ENCODE peak calls at places on chromosome 21, in six cellular contexts. O is endothelial cell, W is coronary artery, Q is adrenal gland, C is HFFc6, A is dorsolateral prefrontal cortex. Z is an unnamed sample.

GRCh38 chr21:34129971-34130597 is 56.7 kb downstream of the MRPS6 start:
- DNase-seq in O (no peak), W (no peak), Q (no peak), C (peak), A (no peak), Z (no peak)

GRCh38 chr21:15224346-15225086 is 159.7 kb upstream of the NRIP1 start:
- DNase-seq in O (no peak), W (no peak), Q (no peak), C (peak), A (no peak), Z (no peak)

GRCh38 chr21:34639882-34640788 is 25.2 kb upstream of the RCAN1 start:
- DNase-seq in O (no peak), W (peak), Q (no peak), C (no peak), A (no peak), Z (no peak)

GRCh38 chr21:30232011-30232410 is 16.1 kb upstream of the CLDN8 start:
- DNase-seq in O (no peak), W (no peak), Q (no peak), C (no peak), A (no peak), Z (no peak)

GRCh38 chr21:46159390-46159789 is 4.0 kb upstream of the FTCD start:
- DNase-seq in O (no peak), W (peak), Q (peak), C (no peak), A (no peak), Z (no peak)

GRCh38 chr21:20040768-20041167 is 957.4 kb upstream of the NCAM2 start:
- DNase-seq in O (no peak), W (no peak), Q (no peak), C (no peak), A (no peak), Z (no peak)

GRCh38 chr21:34722684-34723300 is 54.0 kb downstream of the CLIC6 start:
- DNase-seq in O (peak), W (no peak), Q (no peak), C (no peak), A (no peak), Z (no peak)

GRCh38 chr21:16978309-16978895 is 534.4 kb upstream of the CXADR start:
- DNase-seq in O (no peak), W (no peak), Q (no peak), C (no peak), A (peak), Z (no peak)

GRCh38 chr21:21688877-21689276 is 690.7 kb downstream of the NCAM2 start:
- DNase-seq in O (peak), W (no peak), Q (peak), C (peak), A (no peak), Z (no peak)

GRCh38 chr21:28615276-28615675 is 377.4 kb downstream of the LTN1 start:
- DNase-seq in O (no peak), W (no peak), Q (no peak), C (peak), A (no peak), Z (no peak)

GRCh38 chr21:34965200-34966174 is 83.6 kb downstream of the RUNX1 start:
- DNase-seq in O (no peak), W (no peak), Q (no peak), C (peak), A (no peak), Z (no peak)

GRCh38 chr21:22965455-22966125 is 1967.4 kb downstream of the NCAM2 start:
- DNase-seq in O (no peak), W (no peak), Q (no peak), C (no peak), A (no peak), Z (no peak)

GRCh38 chr21:15908187-15908586 is 178.4 kb downstream of the USP25 start:
- DNase-seq in O (no peak), W (no peak), Q (no peak), C (no peak), A (no peak), Z (no peak)

GRCh38 chr21:39863111-39863510 is 4.1 kb upstream of the PCP4 start:
- DNase-seq in O (no peak), W (no peak), Q (no peak), C (no peak), A (no peak), Z (no peak)

GRCh38 chr21:29105218-29105617 is 25.2 kb upstream of the MAP3K7CL start:
- DNase-seq in O (no peak), W (no peak), Q (no peak), C (peak), A (no peak), Z (no peak)

GRCh38 chr21:22904385-22904784 is 1906.2 kb downstream of the NCAM2 start:
- DNase-seq in O (no peak), W (no peak), Q (no peak), C (no peak), A (no peak), Z (no peak)

GRCh38 chr21:29654855-29655254 is 284.9 kb downstream of the GRIK1 start:
- DNase-seq in O (no peak), W (no peak), Q (no peak), C (no peak), A (no peak), Z (no peak)

GRCh38 chr21:28579986-28580550 is 412.6 kb downstream of the LTN1 start:
- DNase-seq in O (no peak), W (no peak), Q (no peak), C (no peak), A (no peak), Z (no peak)

GRCh38 chr21:28516996-28517592 is 475.6 kb downstream of the LTN1 start:
- DNase-seq in O (peak), W (no peak), Q (peak), C (no peak), A (peak), Z (no peak)

GRCh38 chr21:16205527-16205926 is 475.7 kb downstream of the USP25 start:
- DNase-seq in O (no peak), W (no peak), Q (no peak), C (no peak), A (no peak), Z (no peak)

GRCh38 chr21:34732388-34732821 is 63.6 kb downstream of the CLIC6 start:
- DNase-seq in O (no peak), W (no peak), Q (no peak), C (peak), A (no peak), Z (no peak)

GRCh38 chr21:39542736-39543135 is 70.0 kb upstream of the B3GALT5 start:
- DNase-seq in O (no peak), W (no peak), Q (no peak), C (no peak), A (no peak), Z (no peak)

GRCh38 chr21:25369524-25370300 is 237.6 kb downstream of the MRPL39 start:
- DNase-seq in O (no peak), W (no peak), Q (no peak), C (peak), A (no peak), Z (no peak)

GRCh38 chr21:33948096-33948950 is 32.7 kb upstream of the ATP5PO start:
- DNase-seq in O (peak), W (no peak), Q (peak), C (peak), A (peak), Z (no peak)

GRCh38 chr21:35142036-35142825 is 93.1 kb upstream of the RUNX1 start:
- DNase-seq in O (no peak), W (no peak), Q (no peak), C (no peak), A (no peak), Z (no peak)

GRCh38 chr21:23936224-23936623 is 1671.1 kb downstream of the MRPL39 start:
- DNase-seq in O (no peak), W (no peak), Q (no peak), C (no peak), A (peak), Z (no peak)

GRCh38 chr21:46128106-46128982 is 27.0 kb downstream of the FTCD start:
- DNase-seq in O (no peak), W (no peak), Q (no peak), C (no peak), A (no peak), Z (no peak)

GRCh38 chr21:19458295-19458694 is 1054.7 kb upstream of the TMPRSS15 start:
- DNase-seq in O (no peak), W (no peak), Q (no peak), C (no peak), A (no peak), Z (no peak)

GRCh38 chr21:34885125-34885524 is 164.0 kb downstream of the RUNX1 start:
- DNase-seq in O (no peak), W (no peak), Q (no peak), C (no peak), A (no peak), Z (no peak)

GRCh38 chr21:17105972-17106371 is 406.9 kb upstream of the CXADR start:
- DNase-seq in O (no peak), W (no peak), Q (no peak), C (no peak), A (no peak), Z (no peak)

GRCh38 chr21:41726970-41727783 is 39.7 kb downstream of the RIPK4 start:
- DNase-seq in O (no peak), W (peak), Q (no peak), C (peak), A (no peak), Z (no peak)

GRCh38 chr21:33383056-33383888 is 19.9 kb upstream of the IFNGR2 start:
- DNase-seq in O (no peak), W (peak), Q (peak), C (peak), A (no peak), Z (no peak)

GRCh38 chr21:33478858-33479678 is 706 bp downstream of the TMEM50B start:
- DNase-seq in O (peak), W (peak), Q (peak), C (peak), A (no peak), Z (peak)

DNA sequence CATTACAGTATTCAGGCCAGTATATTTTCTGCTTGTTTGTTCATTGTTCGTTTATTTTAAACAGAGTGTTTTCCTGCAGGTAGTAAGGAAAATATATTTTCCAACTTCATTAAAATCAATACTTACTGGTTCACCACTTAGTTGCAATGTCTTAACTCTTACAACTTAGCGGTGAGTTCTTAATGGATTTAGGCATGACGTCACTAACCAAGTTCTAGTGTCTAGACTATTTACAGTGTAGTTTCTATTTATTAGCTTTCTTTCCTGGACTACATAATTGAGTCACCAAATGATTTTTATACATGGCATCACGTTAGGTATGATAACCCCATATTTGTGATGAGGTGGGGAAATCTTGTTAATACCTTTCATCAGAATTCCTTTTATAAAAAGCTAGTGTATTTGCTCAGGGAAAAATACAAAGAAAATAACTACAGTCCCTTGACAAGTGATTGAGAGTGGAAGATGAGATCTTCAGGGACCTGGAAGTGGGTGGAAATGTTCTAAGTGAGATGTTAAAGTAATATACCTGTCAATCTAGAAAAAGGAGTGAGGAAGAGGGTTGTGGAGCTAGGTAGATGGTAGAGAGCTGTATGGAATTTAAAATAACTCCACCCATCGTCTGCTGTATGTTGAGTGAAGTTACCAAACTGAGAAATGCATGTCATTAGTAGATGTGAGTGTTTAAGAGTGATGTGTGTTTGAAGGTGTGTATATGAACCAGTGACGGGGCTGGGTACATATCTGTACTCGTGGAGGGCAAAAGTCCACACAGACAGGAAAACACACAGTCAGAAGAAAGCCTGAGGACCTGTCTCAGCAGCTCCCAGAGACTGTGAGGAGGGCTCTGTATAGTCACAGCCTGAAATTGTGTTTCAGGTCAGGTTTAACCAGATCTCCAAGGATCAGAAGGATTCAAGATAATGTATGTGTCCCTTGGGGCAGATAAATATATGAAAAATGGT is 197.6 kb upstream of the ADAMTS5 start:
- DNase-seq in O (no peak), W (no peak), Q (no peak), C (no peak), A (no peak), Z (no peak)
- TF ChIP-seq CTCF in O (no peak), W (no peak), Q (no peak), C (no peak), A (no peak), Z (no peak)

GRCh38 chr21:26844258-26845065 is 747 bp downstream of the ADAMTS1 start:
- DNase-seq in O (peak), W (peak), Q (peak), C (peak), A (peak), Z (no peak)

GRCh38 chr21:26842976-26843911 is 2.0 kb downstream of the ADAMTS1 start:
- DNase-seq in O (peak), W (peak), Q (peak), C (peak), A (peak), Z (peak)

GRCh38 chr21:26845066-26845749 is at the start of gene ADAMTS1:
- DNase-seq in O (peak), W (peak), Q (peak), C (peak), A (peak), Z (peak)

GRCh38 chr21:26842300-26842699 is 2.9 kb downstream of the ADAMTS1 start:
- DNase-seq in O (no peak), W (no peak), Q (no peak), C (peak), A (no peak), Z (no peak)

DNA sequence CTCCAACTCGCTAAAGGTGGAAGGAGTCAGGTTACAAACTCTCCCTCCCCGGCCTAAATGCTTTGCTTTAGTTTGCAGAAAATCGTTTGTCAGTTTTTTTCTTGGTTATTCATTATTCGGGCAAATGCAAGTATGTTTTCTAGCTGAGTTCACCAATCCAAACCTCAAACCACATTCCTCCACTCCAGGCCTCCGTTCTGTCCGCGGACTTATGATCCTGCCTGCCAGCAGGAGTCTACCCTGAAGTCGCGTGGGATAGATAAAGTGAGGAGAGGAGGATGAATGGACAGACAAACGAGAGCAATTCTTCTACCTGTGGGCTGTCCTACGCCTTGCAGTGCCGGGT is 1.3 kb downstream of the ADAMTS1 start:
- DNase-seq in O (no peak), W (no peak), Q (no peak), C (peak), A (no peak), Z (no peak)
- TF ChIP-seq CTCF in O (no peak), W (no peak), Q (no peak), C (no peak), A (no peak), Z (no peak)

DNA sequence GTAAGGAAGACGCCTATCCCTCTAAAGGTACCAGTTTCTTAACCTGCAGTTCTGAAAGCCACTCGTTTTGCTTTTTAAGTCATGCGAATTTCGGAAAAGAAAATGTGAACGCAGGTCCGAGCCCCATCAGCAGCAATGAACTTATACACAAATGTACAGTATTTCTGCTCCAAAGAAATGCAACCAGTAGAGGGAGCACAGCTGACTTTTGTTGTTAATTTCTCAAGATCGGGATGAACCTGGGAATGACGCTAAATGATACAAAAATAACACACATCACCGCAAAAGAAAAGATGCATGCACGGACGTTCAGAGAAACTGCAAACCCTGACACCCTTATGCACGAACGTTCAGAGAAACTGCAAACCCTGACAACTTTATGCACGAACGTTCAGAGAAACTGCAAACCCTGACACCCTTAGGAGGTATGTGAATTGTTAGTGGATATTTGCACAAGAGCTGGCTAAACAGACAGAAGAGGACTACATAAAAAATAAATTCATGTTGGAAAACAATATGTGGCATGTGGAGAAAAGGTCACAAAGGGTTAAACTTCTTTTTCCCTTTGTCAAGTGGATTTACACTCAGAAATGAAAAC is 3.5 kb upstream of the TIAM1 start:
- DNase-seq in O (no peak), W (no peak), Q (no peak), C (no peak), A (peak), Z (no peak)
- TF ChIP-seq CTCF in O (peak), W (no peak), Q (peak), C (peak), A (peak), Z (peak)

GRCh38 chr21:42830456-42831455 is 48.6 kb downstream of the WDR4 start:
- DNase-seq in O (no peak), W (peak), Q (peak), C (no peak), A (no peak), Z (peak)
- TF ChIP-seq CTCF in O (no peak), W (no peak), Q (no peak), C (peak), A (no peak), Z (peak)

GRCh38 chr21:36261459-36261858 is 58.5 kb upstream of the MORC3 start:
- DNase-seq in O (no peak), W (no peak), Q (no peak), C (no peak), A (no peak), Z (no peak)

GRCh38 chr21:36260030-36260787 is 59.8 kb upstream of the MORC3 start:
- DNase-seq in O (peak), W (no peak), Q (peak), C (peak), A (peak), Z (no peak)

GRCh38 chr21:36263797-36264196 is 56.2 kb upstream of the MORC3 start:
- DNase-seq in O (no peak), W (no peak), Q (no peak), C (no peak), A (no peak), Z (no peak)

GRCh38 chr21:36257657-36258056 is 62.3 kb upstream of the MORC3 start:
- DNase-seq in O (no peak), W (no peak), Q (no peak), C (no peak), A (no peak), Z (no peak)

DNA sequence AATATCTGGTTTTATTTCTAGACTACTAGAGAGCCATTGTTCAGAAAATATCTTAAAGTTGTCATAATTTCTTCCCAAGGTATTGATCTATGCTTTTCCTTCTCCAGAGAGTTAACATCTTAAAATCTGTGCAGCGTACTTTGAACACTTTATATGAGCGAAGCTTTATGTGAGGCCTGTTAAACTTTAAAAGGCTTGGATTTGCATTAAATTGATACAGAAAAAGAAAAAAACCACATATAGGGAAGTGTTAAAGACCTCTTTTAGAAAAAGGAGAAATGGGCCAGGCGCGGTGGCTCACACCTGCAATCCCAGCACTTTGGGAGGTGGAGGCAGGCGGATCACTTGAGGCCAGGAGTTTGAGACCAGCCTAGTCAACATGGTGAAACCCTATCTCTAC is 59.2 kb upstream of the MORC3 start:
- DNase-seq in O (no peak), W (no peak), Q (no peak), C (no peak), A (no peak), Z (no peak)
- TF ChIP-seq CTCF in O (peak), W (no peak), Q (no peak), C (peak), A (no peak), Z (peak)

DNA sequence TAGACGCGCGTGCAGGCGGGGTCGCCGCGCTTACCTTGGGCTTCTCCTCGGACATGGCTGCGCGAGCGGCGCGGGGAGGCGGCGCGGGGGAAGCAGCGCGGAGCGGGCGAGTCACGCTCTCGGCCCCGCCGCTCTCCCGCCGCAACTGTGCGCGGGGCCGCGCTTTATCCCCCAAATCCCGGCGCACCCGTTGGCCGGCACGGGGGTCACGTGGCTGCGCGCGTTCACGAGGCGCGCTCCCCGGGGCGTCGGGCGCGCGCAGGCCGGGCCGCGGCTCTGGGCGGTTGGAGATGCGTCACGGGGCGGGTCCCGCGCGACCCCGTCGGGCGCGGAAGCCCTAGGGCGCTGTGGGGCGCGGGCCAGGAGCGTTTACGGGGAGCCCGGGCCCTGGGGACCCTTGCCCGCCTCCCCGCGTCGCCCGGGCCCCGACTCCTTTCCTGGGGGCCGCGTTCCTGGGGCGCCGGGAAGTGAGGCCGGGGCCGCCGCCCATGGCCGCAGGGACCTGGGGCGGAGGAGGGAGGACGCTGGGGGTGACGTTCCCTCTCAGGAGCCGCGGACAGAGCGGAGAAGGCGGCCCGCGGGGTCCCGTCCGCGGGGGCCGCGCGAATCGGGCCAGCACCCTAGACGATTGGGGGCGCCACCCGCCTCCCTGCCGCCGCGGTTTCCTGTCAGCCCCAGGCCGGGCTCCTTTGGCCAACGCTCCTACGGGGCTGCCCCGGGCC is at the start of gene SUMO3:
- DNase-seq in O (peak), W (peak), Q (peak), C (peak), A (peak), Z (peak)
- TF ChIP-seq CTCF in O (no peak), W (no peak), Q (no peak), C (peak), A (no peak), Z (no peak)

GRCh38 chr21:38082936-38083335 is 166.7 kb upstream of the KCNJ6 start:
- DNase-seq in O (no peak), W (no peak), Q (no peak), C (no peak), A (no peak), Z (no peak)

GRCh38 chr21:38088916-38089762 is 167.7 kb upstream of the KCNJ15 start:
- DNase-seq in O (no peak), W (no peak), Q (no peak), C (no peak), A (no peak), Z (no peak)

GRCh38 chr21:38089763-38090046 is 167.1 kb upstream of the KCNJ15 start:
- DNase-seq in O (no peak), W (no peak), Q (no peak), C (no peak), A (no peak), Z (no peak)

GRCh38 chr21:38083534-38083933 is 167.3 kb upstream of the KCNJ6 start:
- DNase-seq in O (no peak), W (no peak), Q (no peak), C (no peak), A (no peak), Z (no peak)

GRCh38 chr21:38086580-38086979 is 170.2 kb upstream of the KCNJ15 start:
- DNase-seq in O (no peak), W (no peak), Q (no peak), C (no peak), A (no peak), Z (no peak)
- TF ChIP-seq CTCF in O (no peak), W (no peak), Q (no peak), C (no peak), A (no peak), Z (no peak)

Z was measured in type B pancreatic cell.